ENCODE peak calls at places on chromosomes 11 and 22, in four cellular contexts. B is CD4-positive, alpha-beta memory T cell; M is right lobe of liver; S is cardiac muscle cell. F is an unnamed sample.
A peak's percentile ranks its signal among the peaks of the same experiment; 100 is the strongest.

GRCh38 chr11:128361451-128362020 is 225.8 kb downstream of the ETS1 start:
- DNase-seq in B (no peak), S (peak; percentile 73), M (peak; percentile 19), F (no peak)

GRCh38 chr11:129996113-129996870 is 6.3 kb downstream of the PRDM10 start:
- DNase-seq in M (no peak), S (peak; percentile 33), B (no peak), F (no peak)

GRCh38 chr11:9601041-9601875 is 27.8 kb downstream of the WEE1 start:
- DNase-seq in B (peak; percentile 59), M (no peak), S (peak; percentile 84), F (peak; percentile 37)

GRCh38 chr22:44450503-44450902 is 47.5 kb downstream of the RTL6 start:
- DNase-seq in S (no peak), M (no peak), B (no peak), F (no peak)

GRCh38 chr11:70771099-70771885 is 373.0 kb downstream of the CTTN start:
- DNase-seq in B (no peak), S (no peak), M (no peak), F (no peak)

GRCh38 chr11:100821198-100821597 is 134.1 kb downstream of the ARHGAP42 start:
- DNase-seq in M (no peak), B (no peak), S (peak; percentile 57), F (no peak)

GRCh38 chr11:71198823-71199165 is 53.6 kb downstream of the SHANK2 start:
- DNase-seq in M (no peak), S (no peak), B (no peak), F (no peak)

GRCh38 chr11:45182902-45183301 is 36.5 kb downstream of the PRDM11 start:
- DNase-seq in M (no peak), S (peak; percentile 53), B (no peak), F (no peak)

GRCh38 chr11:96753997-96754396 is 364.2 kb downstream of the JRKL start:
- DNase-seq in S (no peak), M (no peak), B (no peak), F (no peak)

GRCh38 chr11:114145166-114145695 is 85.7 kb downstream of the ZBTB16 start:
- DNase-seq in S (peak; percentile 26), M (no peak), B (no peak), F (no peak)

GRCh38 chr11:120563698-120564572 is 52.4 kb downstream of the GRIK4 start:
- DNase-seq in S (peak; percentile 51), M (no peak), B (no peak), F (no peak)

GRCh38 chr11:57239348-57239747 is 2.3 kb upstream of the APLNR start:
- DNase-seq in B (no peak), S (no peak), M (no peak), F (no peak)

GRCh38 chr11:8813658-8814057 is 97.3 kb upstream of the AKIP1 start:
- DNase-seq in S (peak; percentile 94), B (peak; percentile 4), M (peak; percentile 59), F (no peak)

GRCh38 chr11:34997872-34998548 is 81.6 kb downstream of the PDHX start:
- DNase-seq in M (no peak), B (peak; percentile 48), S (peak; percentile 58), F (no peak)

GRCh38 chr22:46147061-46147460 is 3.3 kb upstream of the PPARA start:
- DNase-seq in S (no peak), M (no peak), B (no peak), F (no peak)

GRCh38 chr22:24176040-24176439 is 5.2 kb upstream of the SUSD2 start:
- DNase-seq in S (no peak), B (no peak), M (no peak), F (no peak)

GRCh38 chr11:126978911-126979310 is 21.7 kb downstream of the KIRREL3 start:
- DNase-seq in M (no peak), B (no peak), S (no peak), F (no peak)

GRCh38 chr11:13923182-13923581 is 39.3 kb upstream of the SPON1 start:
- DNase-seq in S (no peak), M (no peak), B (no peak), F (no peak)

GRCh38 chr11:19931141-19931767 is 218.6 kb downstream of the NAV2 start:
- DNase-seq in M (no peak), B (no peak), S (peak; percentile 39), F (no peak)

GRCh38 chr22:16963189-16963945 is 44.7 kb downstream of the GAB4 start:
- DNase-seq in S (no peak), M (no peak), B (no peak), F (no peak)

GRCh38 chr11:26573896-26574295 is 1.8 kb upstream of the MUC15 start:
- DNase-seq in M (no peak), S (no peak), B (no peak), F (no peak)

GRCh38 chr11:9802291-9802861 is 138.5 kb downstream of the SWAP70 start:
- DNase-seq in S (peak; percentile 74), B (no peak), M (no peak), F (no peak)

GRCh38 chr11:85934599-85935169 is 79.5 kb downstream of the CCDC83 start:
- DNase-seq in M (no peak), B (no peak), S (peak; percentile 35), F (no peak)

GRCh38 chr11:113401718-113402117 is 14.1 kb downstream of the ANKK1 start:
- DNase-seq in S (peak; percentile 36), B (no peak), M (peak; percentile 49), F (no peak)

GRCh38 chr11:56932572-56933235 is 56.0 kb upstream of the OR5AK2 start:
- DNase-seq in B (no peak), M (no peak), S (peak; percentile 45), F (no peak)

GRCh38 chr11:125404811-125405481 is 91.1 kb downstream of the FEZ1 start:
- DNase-seq in M (peak; percentile 68), S (peak; percentile 66), B (peak; percentile 53), F (peak; percentile 60)

GRCh38 chr11:3126901-3127691 is 38.0 kb downstream of the OSBPL5 start:
- DNase-seq in S (no peak), B (no peak), M (peak; percentile 21), F (no peak)

GRCh38 chr22:37291559-37292298 is 9.4 kb downstream of the CYTH4 start:
- DNase-seq in B (no peak), M (no peak), S (no peak), F (no peak)

GRCh38 chr22:42068351-42068730 is 2.3 kb downstream of the NAGA start:
- DNase-seq in S (no peak), M (no peak), B (no peak), F (no peak)

GRCh38 chr22:27825174-27825573 is 23.6 kb upstream of the MN1 start:
- DNase-seq in S (no peak), M (no peak), B (no peak), F (no peak)
- H3K27ac ChIP-seq in S (no peak overlapping the region), M (no peak overlapping the region), B (no peak overlapping the region), F (no peak overlapping the region)

GRCh38 chr11:67732045-67732787 is 57.8 kb upstream of the ALDH3B2 start:
- DNase-seq in M (no peak), B (peak; percentile 30), S (no peak), F (peak; percentile 60)
- H3K4me3 ChIP-seq in M (no peak overlapping the region), B (no peak overlapping the region), S (peak overlapping the region; percentile 26), F (peak overlapping the region; percentile 41)

GRCh38 chr11:63745304-63746170 is 23.0 kb downstream of the ZFTA start:
- DNase-seq in S (peak; percentile 31), M (no peak), B (no peak), F (no peak)

GRCh38 chr11:63747006-63747405 is 21.6 kb downstream of the ZFTA start:
- DNase-seq in S (no peak), B (no peak), M (no peak), F (no peak)

DNA sequence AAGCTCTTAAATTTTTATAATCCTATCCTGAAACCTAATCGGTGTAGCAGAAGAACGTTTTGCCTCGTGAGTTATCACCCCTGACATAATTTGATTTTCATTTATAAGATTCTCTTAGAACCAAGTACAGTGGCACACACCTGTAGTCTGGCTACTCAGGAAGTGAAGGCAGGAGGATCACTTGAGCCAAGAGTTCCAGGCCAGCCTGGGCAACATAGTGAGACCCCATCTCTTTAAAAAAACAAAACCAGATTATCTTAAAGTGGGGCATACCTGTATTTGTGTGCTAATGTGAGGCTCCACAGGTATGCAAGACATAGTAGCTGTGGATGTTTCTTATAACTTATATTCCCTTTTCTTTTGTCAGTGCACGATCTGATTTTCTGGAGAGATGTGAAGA is 19.0 kb downstream of the ZFTA start:
- DNase-seq in B (no peak), M (no peak), S (no peak), F (no peak)
- H3K36me3 ChIP-seq in B (no peaks in the 10 kb centered on the region), M (peaks cover 15% of the 10 kb centered on the region), S (peaks cover 16% of the 10 kb centered on the region), F (no peaks in the 10 kb centered on the region)

GRCh38 chr11:43943357-43943930 is 1.0 kb downstream of the C11orf96 start:
- DNase-seq in B (no peak), S (peak; percentile 34), M (no peak), F (no peak)
- H3K27ac ChIP-seq in B (no peak overlapping the region), S (peak overlapping the region; percentile 77), M (peak overlapping the region; percentile 87), F (no peak overlapping the region)

DNA sequence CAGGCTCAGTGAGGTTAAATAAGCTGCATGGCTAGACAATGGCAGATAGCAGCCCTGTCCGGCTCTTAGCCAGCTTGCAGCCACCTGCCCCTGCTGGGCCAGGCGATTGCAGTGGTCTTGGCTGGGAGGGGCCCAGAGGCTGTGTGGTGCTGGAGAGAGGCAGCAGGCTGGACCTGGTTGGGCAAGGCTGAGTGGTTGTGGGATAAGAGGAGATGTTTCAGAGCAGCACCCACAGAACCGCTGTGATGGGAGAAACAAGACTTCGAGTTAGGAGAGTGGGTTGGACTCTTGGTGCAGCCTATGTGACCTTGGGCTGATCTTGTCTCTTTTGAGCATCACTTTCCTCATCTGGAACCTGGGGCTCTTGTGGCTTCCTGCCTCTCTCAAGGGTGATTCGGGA is 25.5 kb downstream of the PTPRJ start:
- DNase-seq in M (no peak), B (no peak), S (no peak), F (no peak)
- H3K4me3 ChIP-seq in M (no peak overlapping the region), B (peak overlapping the region; percentile 31), S (no peak overlapping the region), F (peak overlapping the region; percentile 7)

DNA sequence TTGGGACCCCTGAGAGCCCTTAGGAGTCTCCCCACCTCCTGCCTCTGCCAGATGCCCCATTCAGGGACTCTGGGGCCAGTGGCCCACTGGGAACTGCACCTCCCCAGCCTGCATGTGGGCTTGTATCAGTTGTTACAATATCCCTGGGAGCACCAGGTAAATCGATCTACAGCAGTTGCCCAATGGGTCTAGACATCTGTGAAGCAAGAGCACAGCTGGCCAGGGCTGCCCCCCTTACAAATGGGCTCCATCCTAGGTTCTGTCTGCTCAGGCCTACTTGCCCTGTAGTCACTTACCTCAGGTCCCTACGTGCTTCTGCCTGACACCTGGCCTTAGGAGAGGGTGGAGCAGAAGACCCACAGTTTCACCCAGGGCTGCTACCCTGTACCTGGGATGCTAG is 62.7 kb downstream of the HIRA start:
- DNase-seq in B (no peak), S (no peak), M (no peak), F (no peak)
- H3K36me3 ChIP-seq in B (peaks cover 29% of the 10 kb centered on the region), S (peaks cover 65% of the 10 kb centered on the region), M (peaks cover 74% of the 10 kb centered on the region), F (peaks cover 17% of the 10 kb centered on the region)